ENCODE peak calls at places on chromosome 2, in seven cellular contexts. Z is GM12865, S is foreskin fibroblast, J is OCI-LY7, A is fibroblast of lung, R is left ventricle myocardium inferior, W is BE2C. V is an unnamed sample.

GRCh38 chr2:60608679-60609078 is 55.2 kb upstream of the BCL11A start:
- DNase-seq in W (no peak), R (no peak), S (no peak), A (peak), J (no peak), Z (no peak), V (no peak)

GRCh38 chr2:100344433-100344832 is 22.1 kb upstream of the LONRF2 start:
- DNase-seq in R (no peak), W (no peak), S (no peak), Z (no peak), J (no peak), A (no peak), V (no peak)

GRCh38 chr2:180125245-180125962 is 118.3 kb upstream of the CWC22 start:
- DNase-seq in S (peak), Z (peak), W (peak), A (peak), R (peak), J (peak), V (peak)

GRCh38 chr2:157620956-157621355 is 7.7 kb downstream of the ACVR1C start:
- DNase-seq in W (no peak), R (no peak), A (peak), J (no peak), Z (no peak), S (no peak), V (no peak)

GRCh38 chr2:97355887-97356286 is 233.8 kb downstream of the ANKRD36B start:
- DNase-seq in S (no peak), A (no peak), W (peak), Z (no peak), R (no peak), J (peak), V (no peak)

GRCh38 chr2:241561811-241562210 is 3.3 kb downstream of the BOK start:
- DNase-seq in R (no peak), A (peak), S (peak), W (peak), J (no peak), Z (no peak), V (no peak)

GRCh38 chr2:111972955-111973565 is 74.7 kb downstream of the MERTK start:
- DNase-seq in J (peak), S (no peak), R (no peak), W (no peak), A (peak), Z (peak), V (no peak)

GRCh38 chr2:216774620-216775019 is 79.3 kb upstream of the IGFBP5 start:
- DNase-seq in W (no peak), S (peak), R (peak), Z (no peak), J (no peak), A (peak), V (no peak)

GRCh38 chr2:17976871-17977746 is 98.6 kb downstream of the KCNS3 start:
- DNase-seq in W (no peak), A (peak), R (peak), Z (no peak), J (no peak), S (peak), V (peak)

GRCh38 chr2:206275274-206276160 is 1.1 kb downstream of the ZDBF2 start:
- DNase-seq in W (no peak), R (no peak), A (peak), S (peak), Z (peak), J (peak), V (no peak)

GRCh38 chr2:164060031-164060430 is 324.2 kb upstream of the FIGN start:
- DNase-seq in J (no peak), W (no peak), Z (no peak), A (no peak), R (no peak), S (no peak), V (no peak)

GRCh38 chr2:10447300-10448207 is 573 bp downstream of the ODC1 start:
- DNase-seq in S (peak), A (peak), W (no peak), J (peak), R (no peak), Z (peak), V (no peak)

GRCh38 chr2:201259216-201259615 is 1.1 kb upstream of the CASP8 start:
- DNase-seq in A (no peak), J (no peak), S (no peak), R (no peak), W (no peak), Z (no peak), V (no peak)

GRCh38 chr2:173957517-173957916 is 7.7 kb downstream of the SP3 start:
- DNase-seq in R (no peak), S (no peak), J (no peak), W (no peak), A (no peak), Z (no peak), V (no peak)

GRCh38 chr2:150042844-150043503 is 444.5 kb downstream of the RND3 start:
- DNase-seq in S (no peak), J (no peak), Z (no peak), A (no peak), R (no peak), W (no peak), V (no peak)

GRCh38 chr2:8539743-8540551 is 141.9 kb upstream of the ID2 start:
- DNase-seq in J (no peak), S (no peak), W (peak), Z (no peak), R (peak), A (no peak), V (no peak)

GRCh38 chr2:171874517-171874916 is 19.5 kb downstream of the SLC25A12 start:
- DNase-seq in S (no peak), Z (no peak), W (no peak), A (no peak), R (no peak), J (no peak), V (no peak)

GRCh38 chr2:187158452-187158851 is 289.6 kb downstream of the CALCRL start:
- DNase-seq in A (no peak), Z (no peak), S (no peak), J (no peak), W (no peak), R (no peak), V (no peak)

GRCh38 chr2:24047703-24048033 is 477 bp upstream of the WDCP start:
- DNase-seq in Z (no peak), S (no peak), A (no peak), W (no peak), R (no peak), J (no peak), V (no peak)

GRCh38 chr2:26526589-26526988 is 48.7 kb upstream of the OTOF start:
- DNase-seq in J (no peak), Z (no peak), S (no peak), R (no peak), W (no peak), A (no peak), V (no peak)

GRCh38 chr2:46535360-46535759 is 56.0 kb downstream of the TMEM247 start:
- DNase-seq in S (no peak), A (no peak), J (peak), Z (peak), W (no peak), R (no peak), V (no peak)

GRCh38 chr2:217142649-217143266 is 282.9 kb upstream of the TNP1 start:
- DNase-seq in S (peak), A (no peak), J (peak), Z (peak), R (no peak), W (peak), V (peak)

GRCh38 chr2:10647451-10647850 is 42.3 kb downstream of the NOL10 start:
- DNase-seq in A (no peak), R (peak), Z (no peak), W (no peak), S (no peak), J (no peak), V (no peak)

GRCh38 chr2:198638579-198638978 is 819.2 kb downstream of the SATB2 start:
- DNase-seq in J (no peak), Z (no peak), R (no peak), A (no peak), W (no peak), S (no peak), V (no peak)

GRCh38 chr2:198641161-198641560 is 816.6 kb downstream of the SATB2 start:
- DNase-seq in W (no peak), S (no peak), A (no peak), Z (no peak), J (no peak), R (no peak), V (no peak)

GRCh38 chr2:198639580-198639979 is 818.2 kb downstream of the SATB2 start:
- DNase-seq in W (no peak), S (peak), J (no peak), R (no peak), Z (no peak), A (no peak), V (no peak)

DNA sequence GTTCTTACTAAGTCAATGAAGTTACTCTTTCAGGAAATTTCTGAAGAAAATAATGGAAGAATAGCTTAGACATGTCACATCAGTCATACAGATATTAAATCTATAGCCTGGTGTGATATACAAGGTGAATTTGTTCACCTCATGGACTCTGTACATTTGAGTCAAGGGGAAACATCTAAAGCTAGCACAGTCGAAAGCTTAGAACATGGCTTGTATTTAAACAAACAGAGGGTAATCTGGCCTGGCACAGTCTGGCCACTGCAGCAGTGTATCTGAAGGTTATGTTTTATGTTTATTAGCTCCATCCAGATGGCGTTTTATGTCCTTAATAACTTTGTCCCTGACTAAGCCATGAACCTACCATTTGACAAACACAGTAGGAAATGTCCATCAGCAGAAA is 817.3 kb downstream of the SATB2 start:
- DNase-seq in A (no peak), Z (no peak), S (no peak), W (no peak), R (no peak), J (no peak), V (no peak)
- TF ChIP-seq CTCF in A (no peak), Z (no peak), S (no peak), W (no peak), R (no peak), J (no peak), V (no peak)

GRCh38 chr2:85852979-85853498 is 35.8 kb downstream of the ST3GAL5 start:
- DNase-seq in R (no peak), J (peak), W (peak), A (no peak), Z (peak), S (peak), V (no peak)
- H3K4me3 ChIP-seq in R (no peak), J (no peak), W (peak), A (no peak), Z (peak), S (peak), V (no peak)

DNA sequence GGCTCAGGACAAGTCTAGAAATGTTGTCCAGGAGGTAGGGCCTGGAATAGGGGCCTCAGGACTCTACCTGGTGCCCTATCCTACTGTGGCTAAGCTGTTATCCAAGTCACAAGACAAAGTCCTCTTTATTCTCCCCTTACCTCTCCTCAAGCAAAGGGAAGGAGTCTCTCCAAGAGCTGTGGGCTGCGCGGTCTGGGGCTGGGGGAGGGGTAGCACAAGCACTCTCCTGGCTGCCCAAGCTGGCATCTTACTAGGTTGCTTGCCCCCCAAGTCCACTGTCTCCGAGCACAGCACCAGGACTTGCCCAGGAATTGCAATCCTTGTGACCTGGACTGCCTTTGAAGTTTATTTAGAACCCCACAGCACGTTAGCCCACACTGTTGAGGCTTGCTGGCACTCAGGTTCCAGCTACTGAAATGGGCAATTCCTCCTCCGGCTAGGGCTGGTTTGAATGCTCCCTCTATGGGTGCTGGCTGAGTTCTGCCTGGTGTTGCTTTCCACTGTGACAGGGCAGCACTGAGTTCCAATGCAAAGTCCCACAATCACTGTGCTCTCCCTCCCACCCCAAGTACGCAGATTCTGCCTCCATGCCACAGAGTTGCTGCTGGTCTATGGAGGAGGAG is 18.5 kb downstream of the DHRS9 start:
- DNase-seq in Z (no peak), R (no peak), W (no peak), J (no peak), S (no peak), A (no peak), V (no peak)
- TF ChIP-seq CTCF in Z (no peak), R (no peak), W (no peak), J (no peak), S (no peak), A (no peak), V (no peak)

GRCh38 chr2:25377822-25378421 is 36.2 kb upstream of the DNMT3A start:
- DNase-seq in J (no peak), A (no peak), Z (no peak), R (no peak), W (no peak), S (no peak), V (no peak)
- H3K4me3 ChIP-seq in J (no peak), A (no peak), Z (no peak), R (no peak), W (no peak), S (no peak), V (no peak)